ENCODE peak calls at places on chromosome 14, in six cellular contexts. S is heart left ventricle; L is mesothelial cell of epicardium; R is stimulated activated CD8-positive, alpha-beta memory T cell treated with anti-CD3 and anti-CD28 coated beads, Interleukin-4, amount 100 ng/mL, for 1 hour; C is glomerular endothelial cell; T is stomach. Z is an unnamed sample.

GRCh38 chr14:85273099-85273677 is 256.8 kb upstream of the FLRT2 start:
- DNase-seq in L (no peak), C (no peak), T (no peak), R (no peak), S (no peak), Z (no peak)

GRCh38 chr14:96268426-96269358 is 12.7 kb downstream of the BDKRB1 start:
- DNase-seq in S (no peak), T (no peak), L (no peak), C (no peak), R (no peak), Z (no peak)

GRCh38 chr14:98219638-98220037 is 1052.4 kb downstream of the BCL11B start:
- DNase-seq in S (no peak), C (no peak), R (no peak), L (no peak), T (no peak), Z (no peak)

GRCh38 chr14:24692382-24693352 is 58.7 kb upstream of the GZMB start:
- DNase-seq in T (no peak), S (no peak), L (no peak), C (no peak), R (no peak), Z (no peak)

GRCh38 chr14:22520235-22520634 is 68.8 kb downstream of the DAD1 start:
- DNase-seq in R (no peak), C (no peak), S (no peak), L (no peak), T (no peak), Z (no peak)

GRCh38 chr14:29311983-29312382 is 545.4 kb downstream of the FOXG1 start:
- DNase-seq in S (no peak), R (no peak), L (no peak), T (no peak), C (no peak), Z (no peak)

GRCh38 chr14:88607829-88608228 is 45.0 kb downstream of the ZC3H14 start:
- DNase-seq in L (no peak), S (no peak), R (no peak), C (no peak), T (no peak), Z (no peak)

GRCh38 chr14:100019156-100019882 is 45.9 kb upstream of the EVL start:
- DNase-seq in T (no peak), C (no peak), S (peak; percentile 18), R (no peak), L (no peak), Z (no peak)

GRCh38 chr14:93804654-93805053 is 16.4 kb upstream of the PRIMA1 start:
- DNase-seq in S (no peak), R (no peak), C (no peak), L (no peak), T (no peak), Z (no peak)

GRCh38 chr14:92677087-92677668 is 71.2 kb downstream of the LGMN start:
- DNase-seq in T (no peak), L (no peak), S (no peak), R (no peak), C (no peak), Z (peak; percentile 60)

GRCh38 chr14:90649096-90649495 is 167.1 kb downstream of the TTC7B start:
- DNase-seq in T (no peak), R (no peak), L (no peak), S (no peak), C (no peak), Z (no peak)

GRCh38 chr14:67133595-67134441 is 55.4 kb upstream of the GARIN2 start:
- DNase-seq in R (no peak), T (no peak), L (no peak), C (no peak), S (no peak), Z (no peak)

GRCh38 chr14:53306267-53306721 is 153.2 kb upstream of the DDHD1 start:
- DNase-seq in T (peak; percentile 34), C (peak; percentile 10), S (peak; percentile 62), R (no peak), L (peak; percentile 70), Z (peak; percentile 65)

GRCh38 chr14:32478027-32478426 is 148.9 kb downstream of the AKAP6 start:
- DNase-seq in R (no peak), S (no peak), L (no peak), T (no peak), C (no peak), Z (no peak)

GRCh38 chr14:66046035-66046434 is 440.1 kb upstream of the CCDC196 start:
- DNase-seq in L (no peak), R (no peak), T (no peak), C (no peak), S (no peak), Z (no peak)

GRCh38 chr14:49897414-49897813 is 4.5 kb downstream of the ARF6 start:
- DNase-seq in L (no peak), T (no peak), S (no peak), C (no peak), R (no peak), Z (no peak)